ENCODE peak calls at places on chromosomes 11 and 22, in six cellular contexts. M, R, Y, D, C and T are unnamed samples.

GRCh38 chr11:10625982-10626311 is 57.5 kb upstream of the LYVE1 start:
- DNase-seq in M (no peak), R (no peak), Y (no peak), D (no peak), C (no peak), T (no peak)

GRCh38 chr11:126434950-126435335 is 79.5 kb downstream of the ST3GAL4 start:
- DNase-seq in M (no peak), R (no peak), Y (no peak), D (no peak), C (no peak), T (no peak)

GRCh38 chr11:62489204-62489603 is 57.4 kb downstream of the AHNAK start:
- DNase-seq in M (no peak), R (no peak), Y (peak), D (no peak), C (no peak), T (no peak)

GRCh38 chr11:61890536-61891330 is 612 bp downstream of the FADS3 start:
- DNase-seq in M (peak), R (no peak), Y (peak), D (no peak), C (peak), T (peak)

GRCh38 chr22:17217179-17217578 is 2.1 kb downstream of the ADA2 start:
- DNase-seq in M (peak), R (no peak), Y (no peak), D (no peak), C (no peak), T (no peak)

GRCh38 chr11:67393437-67393836 is 1.7 kb downstream of the RAD9A start:
- DNase-seq in M (no peak), R (no peak), Y (no peak), D (no peak), C (no peak), T (no peak)

GRCh38 chr11:2891901-2892214 is 6.3 kb upstream of the CDKN1C start:
- DNase-seq in M (no peak), R (no peak), Y (peak), D (no peak), C (no peak), T (no peak)

GRCh38 chr22:42990131-42990838 is 24.7 kb downstream of the PACSIN2 start:
- DNase-seq in M (no peak), R (peak), Y (peak), D (no peak), C (no peak), T (peak)

GRCh38 chr11:118437736-118438125 is 1.4 kb downstream of the KMT2A start:
- DNase-seq in M (peak), R (no peak), Y (no peak), D (no peak), C (peak), T (peak)

GRCh38 chr11:14261094-14261493 is 97.9 kb downstream of the RRAS2 start:
- DNase-seq in M (no peak), R (no peak), Y (no peak), D (no peak), C (no peak), T (no peak)